ENCODE peak calls at places on chromosomes 13 and 19, in five cellular contexts. One of them, this sample, is unnamed.

GRCh38 chr13:103952183-103952582 is 886.0 kb upstream of the SLC10A2 start:
- DNase-seq in tibial artery: no peak
- DNase-seq in neural progenitor cell: no peak
- DNase-seq in dorsolateral prefrontal cortex: no peak
- DNase-seq in right atrium auricular region: no peak
- DNase-seq in this sample: no peak

GRCh38 chr13:104875008-104875762 is 1660.3 kb downstream of the EFNB2 start:
- DNase-seq in tibial artery: no peak
- DNase-seq in right atrium auricular region: no peak
- DNase-seq in dorsolateral prefrontal cortex: no peak
- DNase-seq in neural progenitor cell: no peak
- DNase-seq in this sample: no peak

GRCh38 chr13:33561627-33562026 is 256.3 kb upstream of the RFC3 start:
- DNase-seq in right atrium auricular region: no peak
- DNase-seq in dorsolateral prefrontal cortex: no peak
- DNase-seq in tibial artery: no peak
- DNase-seq in neural progenitor cell: no peak
- DNase-seq in this sample: no peak

GRCh38 chr19:2615782-2616181 is 86.7 kb downstream of the GNG7 start:
- DNase-seq in dorsolateral prefrontal cortex: no peak
- DNase-seq in neural progenitor cell: no peak
- DNase-seq in tibial artery: no peak
- DNase-seq in right atrium auricular region: no peak
- DNase-seq in this sample: no peak

GRCh38 chr19:40741527-40742390 is 8.5 kb downstream of the ACTMAP start:
- DNase-seq in dorsolateral prefrontal cortex: no peak
- DNase-seq in tibial artery: no peak
- DNase-seq in right atrium auricular region: no peak
- DNase-seq in neural progenitor cell: no peak
- DNase-seq in this sample: no peak

GRCh38 chr13:27170521-27171243 is 929 bp downstream of the USP12 start:
- DNase-seq in right atrium auricular region: no peak
- DNase-seq in neural progenitor cell: peak; percentile 84
- DNase-seq in dorsolateral prefrontal cortex: peak; percentile 14
- DNase-seq in tibial artery: no peak
- DNase-seq in this sample: no peak

GRCh38 chr13:80297094-80297493 is 43.8 kb downstream of the SPRY2 start:
- DNase-seq in neural progenitor cell: no peak
- DNase-seq in dorsolateral prefrontal cortex: no peak
- DNase-seq in tibial artery: no peak
- DNase-seq in right atrium auricular region: no peak
- DNase-seq in this sample: no peak

GRCh38 chr19:40933025-40933424 is 51.0 kb upstream of the CYP2A7 start:
- DNase-seq in right atrium auricular region: no peak
- DNase-seq in neural progenitor cell: peak; percentile 35
- DNase-seq in dorsolateral prefrontal cortex: no peak
- DNase-seq in tibial artery: no peak
- DNase-seq in this sample: no peak

GRCh38 chr13:99380402-99380801 is 73.2 kb upstream of the GPR183 start:
- DNase-seq in right atrium auricular region: no peak
- DNase-seq in tibial artery: no peak
- DNase-seq in dorsolateral prefrontal cortex: no peak
- DNase-seq in neural progenitor cell: no peak
- DNase-seq in this sample: peak; percentile 38

GRCh38 chr19:42198676-42199439 is 18.6 kb downstream of the DEDD2 start:
- DNase-seq in neural progenitor cell: no peak
- DNase-seq in tibial artery: no peak
- DNase-seq in dorsolateral prefrontal cortex: no peak
- DNase-seq in right atrium auricular region: no peak
- DNase-seq in this sample: no peak

GRCh38 chr19:58395979-58396627 is 647 bp downstream of the RNF225 start:
- DNase-seq in tibial artery: no peak
- DNase-seq in dorsolateral prefrontal cortex: no peak
- DNase-seq in neural progenitor cell: peak; percentile 61
- DNase-seq in right atrium auricular region: no peak
- DNase-seq in this sample: no peak

GRCh38 chr13:111937763-111938375 is 129.1 kb upstream of the SOX1 start:
- DNase-seq in neural progenitor cell: no peak
- DNase-seq in tibial artery: no peak
- DNase-seq in right atrium auricular region: peak; percentile 21
- DNase-seq in dorsolateral prefrontal cortex: no peak
- DNase-seq in this sample: no peak

GRCh38 chr13:107964356-107964755 is 251.0 kb downstream of the LIG4 start:
- DNase-seq in tibial artery: no peak
- DNase-seq in right atrium auricular region: no peak
- DNase-seq in neural progenitor cell: no peak
- DNase-seq in dorsolateral prefrontal cortex: no peak
- DNase-seq in this sample: no peak

GRCh38 chr19:10288662-10289166 is 1.0 kb upstream of the ICAM5 start:
- DNase-seq in neural progenitor cell: peak; percentile 76
- DNase-seq in dorsolateral prefrontal cortex: peak; percentile 51
- DNase-seq in right atrium auricular region: no peak
- DNase-seq in tibial artery: no peak
- DNase-seq in this sample: no peak

GRCh38 chr13:108700421-108701170 is 71.2 kb downstream of the MYO16 start:
- DNase-seq in tibial artery: no peak
- DNase-seq in dorsolateral prefrontal cortex: no peak
- DNase-seq in right atrium auricular region: no peak
- DNase-seq in neural progenitor cell: no peak
- DNase-seq in this sample: no peak

GRCh38 chr13:77507931-77508776 is 27.4 kb upstream of the SCEL start:
- DNase-seq in right atrium auricular region: no peak
- DNase-seq in tibial artery: no peak
- DNase-seq in dorsolateral prefrontal cortex: no peak
- DNase-seq in neural progenitor cell: no peak
- DNase-seq in this sample: no peak

GRCh38 chr13:30257433-30258099 is 49.8 kb downstream of the KATNAL1 start:
- DNase-seq in right atrium auricular region: no peak
- DNase-seq in dorsolateral prefrontal cortex: no peak
- DNase-seq in tibial artery: no peak
- DNase-seq in neural progenitor cell: peak; percentile 82
- DNase-seq in this sample: no peak

GRCh38 chr19:33047422-33047821 is 17.3 kb downstream of the RHPN2 start:
- DNase-seq in right atrium auricular region: no peak
- DNase-seq in tibial artery: no peak
- DNase-seq in dorsolateral prefrontal cortex: no peak
- DNase-seq in neural progenitor cell: no peak
- DNase-seq in this sample: no peak

GRCh38 chr19:12695997-12696365 is 450 bp downstream of the FBXW9 start:
- DNase-seq in tibial artery: no peak
- DNase-seq in right atrium auricular region: no peak
- DNase-seq in neural progenitor cell: no peak
- DNase-seq in dorsolateral prefrontal cortex: no peak
- DNase-seq in this sample: no peak

GRCh38 chr19:12695090-12695489 is 1.3 kb downstream of the FBXW9 start:
- DNase-seq in dorsolateral prefrontal cortex: no peak
- DNase-seq in tibial artery: no peak
- DNase-seq in neural progenitor cell: no peak
- DNase-seq in right atrium auricular region: no peak
- DNase-seq in this sample: no peak

GRCh38 chr19:12695514-12695913 is 917 bp downstream of the FBXW9 start:
- DNase-seq in right atrium auricular region: no peak
- DNase-seq in tibial artery: no peak
- DNase-seq in neural progenitor cell: no peak
- DNase-seq in dorsolateral prefrontal cortex: no peak
- DNase-seq in this sample: no peak

GRCh38 chr19:12692960-12693359 is 3.5 kb downstream of the FBXW9 start:
- DNase-seq in right atrium auricular region: no peak
- DNase-seq in dorsolateral prefrontal cortex: no peak
- DNase-seq in neural progenitor cell: no peak
- DNase-seq in tibial artery: no peak
- DNase-seq in this sample: no peak

GRCh38 chr19:12694641-12695040 is 1.8 kb downstream of the FBXW9 start:
- DNase-seq in neural progenitor cell: no peak
- DNase-seq in right atrium auricular region: no peak
- DNase-seq in dorsolateral prefrontal cortex: no peak
- DNase-seq in tibial artery: no peak
- DNase-seq in this sample: no peak
- H3K27ac ChIP-seq in neural progenitor cell: no peak overlapping the region
- H3K27ac ChIP-seq in right atrium auricular region: no peak overlapping the region
- H3K27ac ChIP-seq in dorsolateral prefrontal cortex: no peak overlapping the region
- H3K27ac ChIP-seq in tibial artery: no peak overlapping the region
- H3K27ac ChIP-seq in this sample: no peak overlapping the region

GRCh38 chr19:497861-498590 is 1.7 kb downstream of the MADCAM1 start:
- DNase-seq in dorsolateral prefrontal cortex: no peak
- DNase-seq in right atrium auricular region: no peak
- DNase-seq in tibial artery: no peak
- DNase-seq in neural progenitor cell: no peak
- DNase-seq in this sample: no peak
- H3K27ac ChIP-seq in dorsolateral prefrontal cortex: no peak overlapping the region
- H3K27ac ChIP-seq in right atrium auricular region: no peak overlapping the region
- H3K27ac ChIP-seq in tibial artery: no peak overlapping the region
- H3K27ac ChIP-seq in neural progenitor cell: no peak overlapping the region
- H3K27ac ChIP-seq in this sample: no peak overlapping the region

GRCh38 chr13:100534911-100535310 is 53.7 kb downstream of the GGACT start:
- DNase-seq in dorsolateral prefrontal cortex: no peak
- DNase-seq in neural progenitor cell: no peak
- DNase-seq in right atrium auricular region: no peak
- DNase-seq in tibial artery: no peak
- DNase-seq in this sample: no peak

GRCh38 chr13:100535401-100536135 is 53.0 kb downstream of the GGACT start:
- DNase-seq in neural progenitor cell: no peak
- DNase-seq in dorsolateral prefrontal cortex: no peak
- DNase-seq in right atrium auricular region: peak; percentile 50
- DNase-seq in tibial artery: no peak
- DNase-seq in this sample: peak; percentile 55

GRCh38 chr13:100536643-100537180 is 51.9 kb downstream of the GGACT start:
- DNase-seq in dorsolateral prefrontal cortex: no peak
- DNase-seq in neural progenitor cell: no peak
- DNase-seq in right atrium auricular region: no peak
- DNase-seq in tibial artery: no peak
- DNase-seq in this sample: peak; percentile 47

GRCh38 chr13:100537951-100538462 is 50.6 kb downstream of the GGACT start:
- DNase-seq in dorsolateral prefrontal cortex: no peak
- DNase-seq in right atrium auricular region: no peak
- DNase-seq in tibial artery: peak; percentile 17
- DNase-seq in neural progenitor cell: no peak
- DNase-seq in this sample: peak; percentile 21

GRCh38 chr13:100537486-100537885 is 51.1 kb downstream of the GGACT start:
- DNase-seq in neural progenitor cell: no peak
- DNase-seq in tibial artery: no peak
- DNase-seq in dorsolateral prefrontal cortex: no peak
- DNase-seq in right atrium auricular region: no peak
- DNase-seq in this sample: peak; percentile 55
- H3K27ac ChIP-seq in neural progenitor cell: no peak overlapping the region
- H3K27ac ChIP-seq in tibial artery: no peak overlapping the region
- H3K27ac ChIP-seq in dorsolateral prefrontal cortex: no peak overlapping the region
- H3K27ac ChIP-seq in right atrium auricular region: no peak overlapping the region
- H3K27ac ChIP-seq in this sample: no peak overlapping the region

GRCh38 chr19:18774782-18775444 is 16.2 kb downstream of the COMP start:
- DNase-seq in dorsolateral prefrontal cortex: no peak
- DNase-seq in right atrium auricular region: no peak
- DNase-seq in neural progenitor cell: no peak
- DNase-seq in tibial artery: no peak
- DNase-seq in this sample: no peak
- H3K27ac ChIP-seq in dorsolateral prefrontal cortex: no peak overlapping the region
- H3K27ac ChIP-seq in right atrium auricular region: no peak overlapping the region
- H3K27ac ChIP-seq in neural progenitor cell: no peak overlapping the region
- H3K27ac ChIP-seq in tibial artery: no peak overlapping the region
- H3K27ac ChIP-seq in this sample: no peak overlapping the region